ENCODE peak calls at places on chromosomes 5 and 9, in four cellular contexts. M is brain microvascular endothelial cell, R is cardiac fibroblast, Q is AG04449. I is an unnamed sample.

GRCh38 chr5:8726383-8727036 is 819.4 kb downstream of the SEMA5A start:
- DNase-seq in Q (no peak), M (no peak), R (no peak), I (no peak)

GRCh38 chr9:1100945-1101344 is 50.8 kb downstream of the DMRT2 start:
- DNase-seq in R (peak), Q (no peak), M (peak), I (no peak)

GRCh38 chr9:14433841-14434511 is 120.0 kb upstream of the NFIB start:
- DNase-seq in Q (no peak), M (peak), R (peak), I (no peak)

GRCh38 chr5:91486638-91487037 is 103.5 kb upstream of the ARRDC3 start:
- DNase-seq in Q (no peak), M (peak), R (no peak), I (no peak)

GRCh38 chr5:154860123-154860522 is 1.7 kb downstream of the CNOT8 start:
- DNase-seq in R (peak), M (peak), Q (no peak), I (no peak)

GRCh38 chr9:121498150-121498486 is 1.5 kb downstream of the GGTA1 start:
- DNase-seq in Q (no peak), M (peak), R (peak), I (peak)

GRCh38 chr5:68440666-68441065 is 225.1 kb downstream of the PIK3R1 start:
- DNase-seq in M (no peak), Q (no peak), R (no peak), I (no peak)

GRCh38 chr5:172059661-172060100 is 53.2 kb upstream of the FBXW11 start:
- DNase-seq in Q (no peak), M (no peak), R (peak), I (no peak)

GRCh38 chr9:86690034-86690433 is 257.3 kb downstream of the GAS1 start:
- DNase-seq in Q (no peak), M (no peak), R (no peak), I (no peak)

GRCh38 chr5:37056762-37057161 is 180.2 kb downstream of the NIPBL start:
- DNase-seq in R (no peak), Q (no peak), M (no peak), I (no peak)

GRCh38 chr9:123296174-123296573 is 27.8 kb upstream of the STRBP start:
- DNase-seq in R (no peak), M (no peak), Q (no peak), I (no peak)

GRCh38 chr9:123299558-123300126 is 31.3 kb upstream of the STRBP start:
- DNase-seq in M (no peak), R (no peak), Q (no peak), I (no peak)

GRCh38 chr9:123304340-123304691 is 35.9 kb upstream of the STRBP start:
- DNase-seq in Q (no peak), M (no peak), R (no peak), I (no peak)

GRCh38 chr9:123302348-123303214 is 34.2 kb upstream of the STRBP start:
- DNase-seq in M (no peak), R (peak), Q (no peak), I (no peak)

GRCh38 chr9:123300554-123300953 is 32.2 kb upstream of the STRBP start:
- DNase-seq in Q (no peak), M (no peak), R (no peak), I (no peak)
- TF ChIP-seq CTCF in Q (no peak), M (no peak), R (no peak), I (no peak)

GRCh38 chr9:132942541-132943182 is 1.8 kb downstream of the TSC1 start:
- DNase-seq in R (peak), Q (no peak), M (no peak), I (no peak)
- TF ChIP-seq CTCF in R (no peak), Q (no peak), M (no peak), I (no peak)

GRCh38 chr9:137872296-137872695 is 5.3 kb upstream of the CACNA1B start:
- DNase-seq in M (no peak), R (no peak), Q (no peak), I (no peak)

GRCh38 chr9:137870432-137870831 is 7.2 kb upstream of the CACNA1B start:
- DNase-seq in M (no peak), R (no peak), Q (no peak), I (no peak)

GRCh38 chr9:137865581-137866145 is 11.9 kb upstream of the CACNA1B start:
- DNase-seq in R (no peak), M (no peak), Q (no peak), I (no peak)

GRCh38 chr9:137866226-137867141 is 11.1 kb upstream of the CACNA1B start:
- DNase-seq in R (no peak), Q (no peak), M (no peak), I (peak)
- TF ChIP-seq CTCF in R (no peak), Q (no peak), M (no peak), I (no peak)

GRCh38 chr5:74761241-74761640 is 5.7 kb downstream of the GFM2 start:
- DNase-seq in R (no peak), Q (no peak), M (no peak), I (no peak)
- TF ChIP-seq CTCF in R (no peak), Q (no peak), M (no peak), I (no peak)

GRCh38 chr5:178208540-178209227 is 4.4 kb downstream of the HNRNPAB start:
- DNase-seq in Q (no peak), R (no peak), M (no peak), I (no peak)
- TF ChIP-seq CTCF in Q (peak), R (no peak), M (peak), I (no peak)